ENCODE peak calls at places on chromosome 22, in four cellular contexts. H is colonic mucosa; K is naive thymus-derived CD4-positive, alpha-beta T cell; D is fibroblast of lung. U is an unnamed sample. For H3K36me3, the result is how much of the 10 kb centered on the place peaks cover.

GRCh38 chr22:48663297-48663696 is 1164.4 kb downstream of the BRD1 start:
- DNase-seq in H (no peak), K (no peak), D (no peak), U (no peak)

GRCh38 chr22:44567846-44568493 is 69.9 kb upstream of the RTL6 start:
- DNase-seq in H (peak), K (peak), D (peak), U (peak)

GRCh38 chr22:49724893-49725489 is 102.7 kb downstream of the BRD1 start:
- DNase-seq in H (peak), K (peak), D (peak), U (peak)

GRCh38 chr22:22069450-22070370 is 87.1 kb upstream of the TOP3B start:
- DNase-seq in H (no peak), K (no peak), D (no peak), U (no peak)

GRCh38 chr22:21975854-21976345 is 6.7 kb downstream of the TOP3B start:
- DNase-seq in H (no peak), K (no peak), D (no peak), U (no peak)

GRCh38 chr22:43205748-43206514 is 19.0 kb upstream of the TTLL12 start:
- DNase-seq in H (no peak), K (no peak), D (no peak), U (no peak)

GRCh38 chr22:21734540-21735197 is 925 bp downstream of the YPEL1 start:
- DNase-seq in H (no peak), K (no peak), D (no peak), U (peak)

GRCh38 chr22:44848791-44849410 is 96.5 kb downstream of the ARHGAP8 start:
- DNase-seq in H (no peak), K (no peak), D (no peak), U (no peak)

GRCh38 chr22:44676441-44677298 is 25.3 kb upstream of the PRR5 start:
- DNase-seq in H (peak), K (no peak), D (no peak), U (peak)

DNA sequence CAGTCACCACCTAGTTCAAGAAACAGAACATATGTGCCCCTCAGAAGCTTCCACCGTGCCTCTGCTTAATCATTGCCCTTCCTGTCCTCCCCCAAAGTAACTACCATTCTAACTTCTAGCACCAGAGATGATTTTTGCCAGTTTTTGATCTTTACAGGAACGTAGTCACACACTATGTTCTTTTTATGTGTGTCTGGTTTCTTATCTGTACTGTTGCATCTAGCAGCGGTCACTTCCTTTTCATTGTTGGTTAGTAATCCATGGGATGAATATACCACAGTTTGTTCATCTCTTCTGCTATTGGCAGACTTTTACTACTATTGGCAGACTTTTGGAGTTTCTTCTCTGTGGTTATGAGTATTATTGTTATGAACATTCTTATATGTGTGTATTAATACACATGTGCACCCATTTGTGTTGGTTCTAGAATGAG is 34.6 kb downstream of the SPECC1L start:
- DNase-seq in H (no peak), K (no peak), D (no peak), U (peak)
- H3K36me3 ChIP-seq in H (under half), K (under half), D (under half), U (under half)

GRCh38 chr22:20582520-20583361 is 75.3 kb downstream of the MED15 start:
- DNase-seq in H (no peak), K (no peak), D (no peak), U (no peak)

GRCh38 chr22:20580611-20581502 is 73.4 kb downstream of the MED15 start:
- DNase-seq in H (no peak), K (no peak), D (no peak), U (no peak)

GRCh38 chr22:20583471-20583922 is 76.1 kb downstream of the MED15 start:
- DNase-seq in H (no peak), K (no peak), D (no peak), U (peak)

GRCh38 chr22:20581503-20582170 is 74.2 kb downstream of the MED15 start:
- DNase-seq in H (no peak), K (no peak), D (no peak), U (no peak)

DNA sequence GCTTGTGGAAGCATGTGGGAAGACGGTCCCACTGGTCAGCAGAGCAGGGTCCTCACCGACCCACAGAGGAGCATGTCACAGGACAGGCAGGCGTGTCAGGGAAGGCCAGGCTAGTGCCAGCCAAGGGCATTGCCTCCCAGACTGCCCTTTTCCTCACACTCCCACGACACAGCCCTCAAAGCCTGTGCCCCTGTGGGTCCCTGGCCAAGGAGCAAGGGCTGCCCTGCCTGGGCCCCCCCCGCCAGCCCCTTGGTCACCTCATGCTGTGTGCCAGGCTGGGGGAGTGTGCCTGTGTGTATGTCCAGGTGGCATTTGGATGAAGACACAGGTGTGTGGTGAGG is 74.7 kb downstream of the MED15 start:
- DNase-seq in H (no peak), K (no peak), D (no peak), U (no peak)
- H3K36me3 ChIP-seq in H (under half), K (under half), D (under half), U (under half)

GRCh38 chr22:36285545-36285944 is 32.6 kb downstream of the APOL1 start:
- DNase-seq in H (no peak), K (no peak), D (no peak), U (no peak)
- H3K36me3 ChIP-seq in H (half or more), K (half or more), D (half or more), U (half or more)

GRCh38 chr22:38751066-38751421 is 4.8 kb downstream of the SUN2 start:
- DNase-seq in H (no peak), K (no peak), D (no peak), U (no peak)

GRCh38 chr22:38750638-38751037 is 5.2 kb downstream of the SUN2 start:
- DNase-seq in H (no peak), K (no peak), D (no peak), U (no peak)

GRCh38 chr22:38750104-38750503 is 5.7 kb downstream of the SUN2 start:
- DNase-seq in H (no peak), K (no peak), D (no peak), U (no peak)

GRCh38 chr22:38753894-38754246 is 1.9 kb downstream of the SUN2 start:
- DNase-seq in H (peak), K (peak), D (no peak), U (no peak)

DNA sequence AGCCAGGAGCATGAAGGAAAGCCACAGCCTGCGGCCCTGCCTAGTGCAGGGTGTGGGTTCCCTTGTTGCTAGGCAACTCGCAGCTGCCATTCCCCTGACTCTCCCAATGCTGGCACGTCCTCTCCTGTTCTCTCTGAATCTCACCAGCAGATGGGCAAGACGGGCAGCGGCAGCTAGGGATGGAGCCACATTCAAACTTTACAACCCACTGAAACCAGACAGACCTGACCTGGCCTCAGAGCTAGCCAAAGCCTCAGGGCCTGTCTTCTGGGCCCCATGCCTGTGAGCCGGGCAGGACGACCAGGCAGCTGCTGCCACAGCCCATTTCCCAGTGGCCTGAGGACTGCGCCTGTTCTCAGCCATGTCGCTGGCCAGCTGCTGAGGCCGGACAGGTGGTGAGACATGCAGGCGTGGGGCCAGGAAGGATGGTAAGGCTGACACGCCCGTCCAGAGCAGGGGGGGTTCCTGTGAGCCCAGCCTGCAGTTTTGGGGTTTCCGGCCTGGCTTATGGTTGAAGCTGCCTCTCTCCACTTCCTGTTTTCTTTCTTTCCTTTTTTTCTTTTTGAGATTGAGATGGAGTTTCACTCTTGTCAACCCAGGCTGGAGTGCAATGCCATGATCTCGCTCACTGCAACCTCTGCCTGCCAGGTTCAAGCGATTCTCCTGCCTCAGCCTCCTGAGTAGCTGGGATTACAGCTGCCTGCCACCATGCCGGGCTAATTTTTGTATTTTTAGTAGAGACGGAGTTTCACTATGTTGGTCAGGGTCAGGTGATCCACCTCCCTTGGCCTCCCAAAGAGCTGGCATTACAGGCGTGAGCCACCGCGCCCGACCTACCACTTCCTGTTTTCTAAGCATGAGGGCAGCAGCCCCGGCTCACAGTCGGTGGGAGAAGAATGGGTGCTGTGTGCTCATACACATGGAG is 4.1 kb downstream of the SUN2 start:
- DNase-seq in H (peak), K (peak), D (no peak), U (no peak)
- H3K36me3 ChIP-seq in H (under half), K (under half), D (under half), U (under half)

GRCh38 chr22:19471572-19471971 is 7.4 kb downstream of the UFD1 start:
- DNase-seq in H (no peak), K (no peak), D (no peak), U (no peak)

GRCh38 chr22:19467912-19468311 is 11.1 kb downstream of the UFD1 start:
- DNase-seq in H (no peak), K (no peak), D (no peak), U (no peak)

GRCh38 chr22:19470010-19470409 is 9.0 kb downstream of the UFD1 start:
- DNase-seq in H (no peak), K (no peak), D (no peak), U (no peak)

GRCh38 chr22:19466848-19467752 is 11.9 kb downstream of the UFD1 start:
- DNase-seq in H (no peak), K (no peak), D (no peak), U (no peak)

DNA sequence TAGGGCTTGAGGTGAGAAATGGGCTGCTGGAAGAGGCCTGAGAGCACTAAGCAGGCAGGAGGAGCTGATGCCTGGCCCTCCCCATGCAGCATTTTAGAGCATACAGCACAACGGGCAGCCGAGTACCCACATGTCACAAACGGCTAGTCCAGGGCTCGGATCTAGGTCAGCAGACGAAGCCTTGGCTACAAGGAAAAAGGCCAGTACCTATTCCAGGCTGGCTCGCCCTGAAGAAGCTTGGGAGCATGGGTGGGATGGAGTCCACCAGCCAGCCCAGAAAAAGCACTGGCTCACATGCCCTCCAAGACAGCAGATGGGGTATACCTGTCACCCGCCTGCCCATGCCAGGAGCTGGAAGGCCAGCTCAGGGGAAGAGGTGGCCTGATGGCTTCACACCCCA is 9.6 kb downstream of the UFD1 start:
- DNase-seq in H (no peak), K (no peak), D (no peak), U (no peak)
- H3K36me3 ChIP-seq in H (under half), K (under half), D (under half), U (under half)

DNA sequence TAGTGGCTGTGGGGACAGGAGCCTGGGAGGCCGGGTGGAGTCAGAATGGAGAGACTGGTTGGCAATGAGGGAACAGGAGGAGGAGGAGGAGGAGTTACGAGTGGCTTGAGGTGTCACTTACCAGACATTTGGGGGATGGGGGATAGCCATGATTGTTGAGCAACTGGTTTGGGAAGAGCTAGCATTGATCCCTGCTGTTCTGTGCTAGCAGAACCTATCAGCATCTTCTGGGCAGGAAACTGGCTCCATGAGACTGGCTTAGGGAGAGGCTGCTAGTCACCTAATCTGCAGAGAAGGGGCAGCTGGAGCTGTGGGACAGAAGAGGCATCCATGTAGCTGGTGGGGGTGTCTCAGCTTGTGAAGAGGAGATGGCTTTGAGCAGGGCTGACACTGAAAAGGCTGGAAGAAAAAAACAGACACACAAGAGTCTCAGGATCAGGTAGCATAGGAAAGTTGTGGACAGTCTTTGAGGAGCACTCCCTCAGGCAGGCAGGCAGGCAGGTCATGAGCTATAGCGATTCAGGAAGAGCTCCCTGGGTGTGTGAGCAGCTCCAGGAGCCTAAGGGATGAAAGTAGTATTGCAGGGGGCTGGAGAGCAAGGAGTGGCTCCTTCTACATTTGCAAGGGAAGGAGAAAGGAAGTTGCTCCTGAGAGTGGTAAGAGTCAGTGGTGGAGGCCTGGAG is 22.3 kb downstream of the PIK3IP1 start:
- DNase-seq in H (no peak), K (no peak), D (no peak), U (no peak)
- H3K36me3 ChIP-seq in H (under half), K (under half), D (under half), U (under half)

DNA sequence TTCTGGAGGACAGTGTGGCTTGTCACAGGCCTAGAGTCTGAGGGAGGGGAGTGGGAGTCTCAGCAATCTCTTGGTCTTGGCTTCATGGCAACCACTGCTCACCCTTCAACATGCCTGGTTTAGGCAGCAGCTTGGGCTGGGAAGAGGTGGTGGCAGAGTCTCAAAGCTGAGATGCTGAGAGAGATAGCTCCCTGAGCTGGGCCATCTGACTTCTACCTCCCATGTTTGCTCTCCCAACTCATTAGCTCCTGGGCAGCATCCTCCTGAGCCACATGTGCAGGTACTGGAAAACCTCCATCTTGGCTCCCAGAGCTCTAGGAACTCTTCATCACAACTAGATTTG is 13.0 kb downstream of the PIK3IP1 start:
- DNase-seq in H (no peak), K (no peak), D (no peak), U (no peak)
- H3K36me3 ChIP-seq in H (under half), K (under half), D (under half), U (under half)

GRCh38 chr22:41248314-41248713 is 7.6 kb upstream of the CHADL start:
- DNase-seq in H (no peak), K (no peak), D (no peak), U (no peak)
- H3K36me3 ChIP-seq in H (under half), K (under half), D (under half), U (under half)

GRCh38 chr22:28106601-28107000 is 187.5 kb upstream of the PITPNB start:
- DNase-seq in H (no peak), K (no peak), D (no peak), U (no peak)
- H3K36me3 ChIP-seq in H (under half), K (under half), D (under half), U (under half)

U was measured in GM23248.